ENCODE peak calls at places on chromosomes 4 and X, in four cellular contexts. One of them, this sample, is unnamed.

GRCh38 chr4:67106846-67107467 is 438.3 kb downstream of the CENPC start:
- DNase-seq in glutamatergic neuron: peak
- DNase-seq in epithelial cell of esophagus: peak
- DNase-seq in astrocyte of the spinal cord: no peak
- DNase-seq in this sample: peak

GRCh38 chrX:10190367-10190766 is 33.6 kb downstream of the CLCN4 start:
- DNase-seq in glutamatergic neuron: no peak
- DNase-seq in epithelial cell of esophagus: peak
- DNase-seq in astrocyte of the spinal cord: peak
- DNase-seq in this sample: no peak

GRCh38 chrX:42073468-42073867 is 150.1 kb upstream of the CASK start:
- DNase-seq in glutamatergic neuron: no peak
- DNase-seq in epithelial cell of esophagus: no peak
- DNase-seq in astrocyte of the spinal cord: no peak
- DNase-seq in this sample: no peak

GRCh38 chr4:1052231-1052671 is 40.8 kb downstream of the FGFRL1 start:
- DNase-seq in glutamatergic neuron: no peak
- DNase-seq in astrocyte of the spinal cord: no peak
- DNase-seq in epithelial cell of esophagus: no peak
- DNase-seq in this sample: no peak

GRCh38 chrX:16639966-16640365 is 10.0 kb upstream of the S100G start:
- DNase-seq in glutamatergic neuron: no peak
- DNase-seq in astrocyte of the spinal cord: no peak
- DNase-seq in epithelial cell of esophagus: no peak
- DNase-seq in this sample: no peak

GRCh38 chr4:77701111-77701510 is 95.5 kb downstream of the CXCL13 start:
- DNase-seq in glutamatergic neuron: no peak
- DNase-seq in epithelial cell of esophagus: no peak
- DNase-seq in astrocyte of the spinal cord: no peak
- DNase-seq in this sample: no peak

GRCh38 chrX:81202989-81203388 is 1.1 kb downstream of the SH3BGRL start:
- DNase-seq in astrocyte of the spinal cord: no peak
- DNase-seq in glutamatergic neuron: no peak
- DNase-seq in epithelial cell of esophagus: no peak
- DNase-seq in this sample: no peak

GRCh38 chr4:73487233-73487632 is 5.7 kb downstream of the AFM start:
- DNase-seq in astrocyte of the spinal cord: no peak
- DNase-seq in epithelial cell of esophagus: no peak
- DNase-seq in glutamatergic neuron: no peak
- DNase-seq in this sample: no peak

GRCh38 chrX:67636532-67636931 is 92.7 kb downstream of the AR start:
- DNase-seq in epithelial cell of esophagus: no peak
- DNase-seq in astrocyte of the spinal cord: peak
- DNase-seq in glutamatergic neuron: no peak
- DNase-seq in this sample: no peak

GRCh38 chrX:129777218-129777768 is 2.5 kb upstream of the SASH3 start:
- DNase-seq in epithelial cell of esophagus: peak
- DNase-seq in astrocyte of the spinal cord: no peak
- DNase-seq in glutamatergic neuron: no peak
- DNase-seq in this sample: no peak

GRCh38 chr4:138452823-138453222 is 210.7 kb upstream of the SLC7A11 start:
- DNase-seq in astrocyte of the spinal cord: no peak
- DNase-seq in glutamatergic neuron: no peak
- DNase-seq in epithelial cell of esophagus: no peak
- DNase-seq in this sample: no peak

GRCh38 chr4:152828122-152828521 is 48.4 kb downstream of the ARFIP1 start:
- DNase-seq in astrocyte of the spinal cord: no peak
- DNase-seq in glutamatergic neuron: no peak
- DNase-seq in epithelial cell of esophagus: peak
- DNase-seq in this sample: no peak

GRCh38 chr4:90718926-90719325 is 591.7 kb downstream of the CCSER1 start:
- DNase-seq in astrocyte of the spinal cord: no peak
- DNase-seq in epithelial cell of esophagus: no peak
- DNase-seq in glutamatergic neuron: peak
- DNase-seq in this sample: no peak

GRCh38 chr4:88822034-88822433 is 124.4 kb upstream of the NAP1L5 start:
- DNase-seq in astrocyte of the spinal cord: no peak
- DNase-seq in epithelial cell of esophagus: no peak
- DNase-seq in glutamatergic neuron: no peak
- DNase-seq in this sample: no peak

GRCh38 chr4:23333946-23334878 is 555.6 kb downstream of the PPARGC1A start:
- DNase-seq in astrocyte of the spinal cord: peak
- DNase-seq in glutamatergic neuron: no peak
- DNase-seq in epithelial cell of esophagus: peak
- DNase-seq in this sample: peak

GRCh38 chrX:38570396-38570795 is 9.1 kb downstream of the TSPAN7 start:
- DNase-seq in astrocyte of the spinal cord: no peak
- DNase-seq in epithelial cell of esophagus: peak
- DNase-seq in glutamatergic neuron: no peak
- DNase-seq in this sample: no peak

GRCh38 chrX:40866878-40867277 is 131.5 kb upstream of the MED14 start:
- DNase-seq in epithelial cell of esophagus: no peak
- DNase-seq in astrocyte of the spinal cord: peak
- DNase-seq in glutamatergic neuron: no peak
- DNase-seq in this sample: no peak

DNA sequence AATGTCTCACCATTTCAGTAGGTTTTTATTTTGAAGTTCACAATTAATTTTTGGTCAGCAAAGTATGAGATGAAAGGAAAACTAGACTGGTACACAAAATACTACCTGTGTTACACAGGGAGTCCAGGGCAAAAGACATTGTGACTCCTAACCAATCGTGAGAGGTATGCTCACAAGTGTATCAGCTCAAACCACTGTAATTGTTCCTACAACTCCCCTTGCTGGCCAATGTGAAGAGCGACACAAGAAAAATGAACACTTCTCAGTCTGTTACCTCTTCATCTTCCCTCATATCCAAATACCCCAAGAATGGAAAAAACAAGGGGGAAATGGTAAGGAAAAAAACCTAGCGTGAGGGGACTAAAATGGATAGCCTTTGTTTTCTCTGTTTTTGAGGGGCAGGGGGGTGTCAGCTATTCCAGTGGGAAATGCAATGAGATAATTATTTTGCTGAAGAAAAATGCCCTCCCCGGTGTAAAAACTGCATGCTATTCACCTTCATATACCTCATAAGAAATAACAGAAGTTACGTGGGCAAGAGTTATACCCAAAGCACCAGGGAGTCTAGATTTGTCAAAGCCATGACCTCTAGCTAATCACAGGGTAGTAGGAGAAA is 30.6 kb upstream of the NSUN7 start:
- DNase-seq in glutamatergic neuron: no peak
- DNase-seq in astrocyte of the spinal cord: peak
- DNase-seq in epithelial cell of esophagus: peak
- DNase-seq in this sample: peak
- TF ChIP-seq CTCF in glutamatergic neuron: no peak
- TF ChIP-seq CTCF in astrocyte of the spinal cord: peak
- TF ChIP-seq CTCF in epithelial cell of esophagus: peak
- TF ChIP-seq CTCF in this sample: peak

GRCh38 chr4:75708218-75708691 is 16.1 kb upstream of the USO1 start:
- DNase-seq in glutamatergic neuron: no peak
- DNase-seq in epithelial cell of esophagus: no peak
- DNase-seq in astrocyte of the spinal cord: no peak
- DNase-seq in this sample: no peak
- TF ChIP-seq CTCF in glutamatergic neuron: no peak
- TF ChIP-seq CTCF in epithelial cell of esophagus: no peak
- TF ChIP-seq CTCF in astrocyte of the spinal cord: peak
- TF ChIP-seq CTCF in this sample: peak

GRCh38 chrX:127732709-127733108 is 319.5 kb downstream of the ACTRT1 start:
- DNase-seq in astrocyte of the spinal cord: no peak
- DNase-seq in epithelial cell of esophagus: no peak
- DNase-seq in glutamatergic neuron: no peak
- DNase-seq in this sample: no peak
- TF ChIP-seq CTCF in astrocyte of the spinal cord: no peak
- TF ChIP-seq CTCF in epithelial cell of esophagus: no peak
- TF ChIP-seq CTCF in glutamatergic neuron: no peak
- TF ChIP-seq CTCF in this sample: no peak

DNA sequence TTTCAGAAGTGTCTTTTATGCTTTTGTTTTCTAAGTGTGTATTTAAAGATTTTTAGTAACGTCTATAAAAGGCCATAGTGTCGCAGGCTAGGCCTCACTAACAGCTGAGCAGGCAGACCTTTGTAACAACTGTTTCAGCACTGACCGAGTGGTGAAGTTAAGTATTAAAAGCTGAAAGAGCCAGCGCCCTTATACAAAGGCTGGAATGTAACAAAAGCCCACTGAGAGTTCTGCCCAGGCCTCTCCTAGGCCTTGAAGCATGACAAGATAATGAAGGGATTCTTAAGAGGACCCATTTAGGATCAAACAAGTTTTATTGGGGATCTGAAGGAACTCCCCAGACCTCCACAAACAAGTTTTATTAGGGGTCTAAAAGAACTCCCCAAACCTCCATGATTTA is 722.5 kb upstream of the PRKX start:
- DNase-seq in glutamatergic neuron: no peak
- DNase-seq in astrocyte of the spinal cord: no peak
- DNase-seq in epithelial cell of esophagus: no peak
- DNase-seq in this sample: no peak
- TF ChIP-seq CTCF in glutamatergic neuron: no peak
- TF ChIP-seq CTCF in astrocyte of the spinal cord: no peak
- TF ChIP-seq CTCF in epithelial cell of esophagus: no peak
- TF ChIP-seq CTCF in this sample: no peak

GRCh38 chr4:7132249-7132648 is 60.1 kb upstream of the SORCS2 start:
- DNase-seq in astrocyte of the spinal cord: no peak
- DNase-seq in epithelial cell of esophagus: no peak
- DNase-seq in glutamatergic neuron: no peak
- DNase-seq in this sample: no peak

GRCh38 chr4:7132730-7133582 is 59.4 kb upstream of the SORCS2 start:
- DNase-seq in epithelial cell of esophagus: no peak
- DNase-seq in glutamatergic neuron: no peak
- DNase-seq in astrocyte of the spinal cord: peak
- DNase-seq in this sample: no peak

GRCh38 chr4:7135389-7135746 is 57.0 kb upstream of the SORCS2 start:
- DNase-seq in astrocyte of the spinal cord: peak
- DNase-seq in glutamatergic neuron: no peak
- DNase-seq in epithelial cell of esophagus: no peak
- DNase-seq in this sample: no peak

GRCh38 chr4:7137346-7138200 is 54.8 kb upstream of the SORCS2 start:
- DNase-seq in astrocyte of the spinal cord: no peak
- DNase-seq in glutamatergic neuron: no peak
- DNase-seq in epithelial cell of esophagus: no peak
- DNase-seq in this sample: no peak

DNA sequence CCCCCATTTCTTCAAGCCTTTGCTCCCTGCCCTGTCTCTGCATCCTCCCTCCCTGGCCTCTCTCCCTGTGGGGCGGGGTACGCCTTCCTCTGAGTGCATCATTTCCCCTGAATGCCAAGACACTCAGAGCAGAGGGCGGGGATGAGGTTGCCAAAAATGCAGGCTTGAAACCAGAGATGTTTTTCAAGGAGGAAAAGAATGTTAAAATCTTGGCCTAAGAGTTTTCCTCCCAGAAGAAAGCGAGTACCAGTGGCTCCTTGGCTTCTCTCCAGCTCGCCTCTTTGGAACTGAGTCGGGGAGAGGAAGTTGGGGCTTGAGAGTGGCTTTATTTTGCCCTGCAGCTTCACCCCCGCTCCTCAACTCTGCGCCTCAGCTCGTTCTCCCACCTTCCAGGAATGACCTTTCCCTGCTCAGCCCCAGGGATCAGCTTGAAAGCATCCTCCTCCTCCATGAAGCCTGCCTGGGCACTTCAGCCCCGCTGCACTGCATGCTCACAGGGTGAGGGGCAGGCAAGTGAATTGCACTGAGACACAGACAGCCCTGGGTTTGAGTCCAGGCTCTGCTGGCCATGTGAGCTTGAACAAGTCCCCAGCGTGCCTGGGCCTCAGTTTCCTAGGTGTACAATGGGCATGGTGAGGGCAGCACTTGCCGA is 57.5 kb upstream of the SORCS2 start:
- DNase-seq in epithelial cell of esophagus: no peak
- DNase-seq in glutamatergic neuron: no peak
- DNase-seq in astrocyte of the spinal cord: peak
- DNase-seq in this sample: peak
- TF ChIP-seq CTCF in epithelial cell of esophagus: no peak
- TF ChIP-seq CTCF in glutamatergic neuron: no peak
- TF ChIP-seq CTCF in astrocyte of the spinal cord: no peak
- TF ChIP-seq CTCF in this sample: no peak